ENCODE peak calls at places on chromosomes 3 and 15, in five cellular contexts. One of them, this sample, is unnamed.

GRCh38 chr3:76047368-76047767 is 262.0 kb upstream of the ZNF717 start:
- DNase-seq in lower leg skin: no peak
- DNase-seq in CD8-positive, alpha-beta memory T cell: no peak
- DNase-seq in pancreas: no peak
- DNase-seq in SW 1271: no peak
- DNase-seq in this sample: no peak

GRCh38 chr3:8451696-8452095 is 49.9 kb upstream of the LMCD1 start:
- DNase-seq in lower leg skin: no peak
- DNase-seq in CD8-positive, alpha-beta memory T cell: no peak
- DNase-seq in pancreas: no peak
- DNase-seq in SW 1271: no peak
- DNase-seq in this sample: no peak

GRCh38 chr3:170644711-170645110 is 58.8 kb upstream of the SLC7A14 start:
- DNase-seq in lower leg skin: no peak
- DNase-seq in CD8-positive, alpha-beta memory T cell: no peak
- DNase-seq in pancreas: no peak
- DNase-seq in SW 1271: no peak
- DNase-seq in this sample: no peak

GRCh38 chr3:104990758-104991157 is 376.0 kb upstream of the ALCAM start:
- DNase-seq in lower leg skin: no peak
- DNase-seq in CD8-positive, alpha-beta memory T cell: no peak
- DNase-seq in pancreas: no peak
- DNase-seq in SW 1271: no peak
- DNase-seq in this sample: no peak

GRCh38 chr3:36954452-36955134 is 9.7 kb upstream of the TRANK1 start:
- DNase-seq in lower leg skin: no peak
- DNase-seq in CD8-positive, alpha-beta memory T cell: no peak
- DNase-seq in pancreas: no peak
- DNase-seq in SW 1271: peak; percentile 15
- DNase-seq in this sample: no peak

GRCh38 chr15:76514292-76514691 is 177.7 kb downstream of the ISL2 start:
- DNase-seq in lower leg skin: no peak
- DNase-seq in CD8-positive, alpha-beta memory T cell: no peak
- DNase-seq in pancreas: no peak
- DNase-seq in SW 1271: no peak
- DNase-seq in this sample: no peak

GRCh38 chr3:87461443-87461842 is 185.1 kb upstream of the POU1F1 start:
- DNase-seq in lower leg skin: no peak
- DNase-seq in CD8-positive, alpha-beta memory T cell: no peak
- DNase-seq in pancreas: no peak
- DNase-seq in SW 1271: no peak
- DNase-seq in this sample: no peak

GRCh38 chr3:179146911-179147570 is 1.1 kb upstream of the PIK3CA start:
- DNase-seq in lower leg skin: peak; percentile 33
- DNase-seq in CD8-positive, alpha-beta memory T cell: no peak
- DNase-seq in pancreas: peak; percentile 19
- DNase-seq in SW 1271: peak; percentile 79
- DNase-seq in this sample: peak; percentile 21

GRCh38 chr3:128549283-128550112 is 56.5 kb upstream of the GATA2 start:
- DNase-seq in lower leg skin: no peak
- DNase-seq in CD8-positive, alpha-beta memory T cell: no peak
- DNase-seq in pancreas: peak; percentile 52
- DNase-seq in SW 1271: no peak
- DNase-seq in this sample: no peak

GRCh38 chr3:143332046-143332445 is 212.5 kb downstream of the CHST2 start:
- DNase-seq in lower leg skin: no peak
- DNase-seq in CD8-positive, alpha-beta memory T cell: no peak
- DNase-seq in pancreas: no peak
- DNase-seq in SW 1271: no peak
- DNase-seq in this sample: no peak

GRCh38 chr15:66737243-66738010 is 35.4 kb downstream of the SMAD6 start:
- DNase-seq in lower leg skin: no peak
- DNase-seq in CD8-positive, alpha-beta memory T cell: no peak
- DNase-seq in pancreas: no peak
- DNase-seq in SW 1271: no peak
- DNase-seq in this sample: no peak

GRCh38 chr15:77621847-77622211 is 10.9 kb downstream of the LINGO1 start:
- DNase-seq in lower leg skin: no peak
- DNase-seq in CD8-positive, alpha-beta memory T cell: no peak
- DNase-seq in pancreas: no peak
- DNase-seq in SW 1271: no peak
- DNase-seq in this sample: no peak

GRCh38 chr3:176953106-176954080 is 243.9 kb downstream of the TBL1XR1 start:
- DNase-seq in lower leg skin: no peak
- DNase-seq in CD8-positive, alpha-beta memory T cell: no peak
- DNase-seq in pancreas: peak; percentile 15
- DNase-seq in SW 1271: no peak
- DNase-seq in this sample: no peak

GRCh38 chr3:30085486-30085885 is 520.9 kb upstream of the TGFBR2 start:
- DNase-seq in lower leg skin: no peak
- DNase-seq in CD8-positive, alpha-beta memory T cell: no peak
- DNase-seq in pancreas: no peak
- DNase-seq in SW 1271: no peak
- DNase-seq in this sample: no peak

GRCh38 chr15:67125589-67126502 is 60.4 kb downstream of the SMAD3 start:
- DNase-seq in lower leg skin: peak; percentile 86
- DNase-seq in CD8-positive, alpha-beta memory T cell: no peak
- DNase-seq in pancreas: peak; percentile 65
- DNase-seq in SW 1271: peak; percentile 97
- DNase-seq in this sample: no peak

GRCh38 chr3:30577788-30578187 is 28.6 kb upstream of the TGFBR2 start:
- DNase-seq in lower leg skin: no peak
- DNase-seq in CD8-positive, alpha-beta memory T cell: no peak
- DNase-seq in pancreas: no peak
- DNase-seq in SW 1271: no peak
- DNase-seq in this sample: no peak

GRCh38 chr3:177792363-177793030 is 595.2 kb upstream of the TBL1XR1 start:
- DNase-seq in lower leg skin: no peak
- DNase-seq in CD8-positive, alpha-beta memory T cell: no peak
- DNase-seq in pancreas: no peak
- DNase-seq in SW 1271: no peak
- DNase-seq in this sample: no peak

GRCh38 chr3:197950661-197951029 is 655 bp downstream of the RPL35A start:
- DNase-seq in lower leg skin: no peak
- DNase-seq in CD8-positive, alpha-beta memory T cell: no peak
- DNase-seq in pancreas: no peak
- DNase-seq in SW 1271: no peak
- DNase-seq in this sample: no peak

GRCh38 chr3:171797265-171797679 is 13.0 kb downstream of the PLD1 start:
- DNase-seq in lower leg skin: no peak
- DNase-seq in CD8-positive, alpha-beta memory T cell: no peak
- DNase-seq in pancreas: no peak
- DNase-seq in SW 1271: no peak
- DNase-seq in this sample: no peak

GRCh38 chr3:197889204-197889930 is 60.6 kb upstream of the RPL35A start:
- DNase-seq in lower leg skin: no peak
- DNase-seq in CD8-positive, alpha-beta memory T cell: no peak
- DNase-seq in pancreas: no peak
- DNase-seq in SW 1271: no peak
- DNase-seq in this sample: no peak

GRCh38 chr3:66498718-66499611 is 1.9 kb downstream of the LRIG1 start:
- DNase-seq in lower leg skin: no peak
- DNase-seq in CD8-positive, alpha-beta memory T cell: no peak
- DNase-seq in pancreas: peak; percentile 57
- DNase-seq in SW 1271: no peak
- DNase-seq in this sample: no peak

GRCh38 chr15:41648097-41648496 is 12.1 kb upstream of the MGA start:
- DNase-seq in lower leg skin: no peak
- DNase-seq in CD8-positive, alpha-beta memory T cell: no peak
- DNase-seq in pancreas: no peak
- DNase-seq in SW 1271: no peak
- DNase-seq in this sample: no peak

GRCh38 chr3:9600597-9600996 is 47.0 kb upstream of the LHFPL4 start:
- DNase-seq in lower leg skin: no peak
- DNase-seq in CD8-positive, alpha-beta memory T cell: no peak
- DNase-seq in pancreas: peak; percentile 50
- DNase-seq in SW 1271: no peak
- DNase-seq in this sample: no peak